ENCODE peak calls at places on chromosomes 6 and 20, in nine cellular contexts. U, O, H, N, F, V, Y, C and M are unnamed samples.
A peak's percentile ranks its signal among the peaks of the same experiment; 100 is the strongest.

GRCh38 chr6:159416891-159417540 is 247.8 kb downstream of the FNDC1 start:
- DNase-seq in H (no peak), Y (no peak), O (no peak), C (no peak), F (no peak), U (no peak), V (no peak), N (no peak), M (no peak)

GRCh38 chr6:106802141-106802540 is 172.4 kb downstream of the CD24 start:
- DNase-seq in V (no peak), O (no peak), F (no peak), U (no peak), H (no peak), C (no peak), N (no peak), Y (no peak), M (no peak)

GRCh38 chr6:42013134-42013516 is 37.2 kb upstream of the TAF8 start:
- DNase-seq in O (no peak), N (no peak), C (no peak), F (no peak), Y (no peak), V (no peak), H (no peak), U (peak; percentile 67), M (no peak)

GRCh38 chr6:165345700-165346099 is 36.3 kb upstream of the C6orf118 start:
- DNase-seq in C (no peak), V (no peak), U (no peak), N (no peak), O (no peak), Y (no peak), F (no peak), H (no peak), M (no peak)

GRCh38 chr6:10740061-10740460 is 7.5 kb upstream of the TMEM14B start:
- DNase-seq in V (no peak), H (no peak), U (no peak), C (no peak), Y (no peak), F (no peak), N (no peak), O (no peak), M (no peak)

GRCh38 chr6:43186706-43187105 is 4.7 kb downstream of the CUL9 start:
- DNase-seq in Y (no peak), H (no peak), F (no peak), C (no peak), N (no peak), U (no peak), O (no peak), V (no peak), M (no peak)

GRCh38 chr6:96186094-96186493 is 170.3 kb downstream of the FUT9 start:
- DNase-seq in F (no peak), Y (no peak), H (no peak), O (no peak), C (no peak), U (no peak), V (no peak), N (no peak), M (no peak)

GRCh38 chr6:170205126-170205525 is 85.8 kb downstream of the DLL1 start:
- DNase-seq in F (no peak), V (no peak), O (peak; percentile 22), U (no peak), H (no peak), N (no peak), C (no peak), Y (no peak), M (peak; percentile 31)

GRCh38 chr6:62775427-62776022 is 435.7 kb upstream of the FKBP1C start:
- DNase-seq in F (no peak), N (no peak), U (peak; percentile 7), Y (no peak), H (peak; percentile 1), O (no peak), C (peak; percentile 37), V (peak; percentile 33), M (no peak)

GRCh38 chr6:135578976-135579375 is 81.4 kb upstream of the AHI1 start:
- DNase-seq in O (no peak), V (no peak), U (no peak), H (no peak), C (no peak), N (no peak), F (no peak), Y (no peak), M (no peak)

GRCh38 chr20:9270831-9271230 is 201.9 kb downstream of the PLCB4 start:
- DNase-seq in Y (no peak), O (no peak), F (no peak), C (no peak), N (no peak), U (peak; percentile 87), H (peak; percentile 24), V (no peak), M (no peak)

GRCh38 chr6:36753671-36754485 is 56.3 kb downstream of the RAB44 start:
- DNase-seq in U (no peak), N (no peak), F (no peak), Y (peak; percentile 58), O (no peak), V (peak; percentile 52), C (no peak), H (no peak), M (no peak)